ENCODE peak calls at places on chromosome 1, in four cellular contexts. J is naive thymus-derived CD8-positive, alpha-beta T cell; Q is activated gamma-delta T cell treated with anti-CD3 and anti-CD28 coated beads, Interleukin-2, amount 50 U/mL, for 16 hours; Z is mucosa of descending colon. A is an unnamed sample.
A peak's percentile ranks its signal among the peaks of the same experiment; 100 is the strongest.

GRCh38 chr1:173099166-173099565 is 48.4 kb upstream of the TNFSF18 start:
- DNase-seq in J (no peak), Q (no peak), Z (no peak), A (no peak)

GRCh38 chr1:172887162-172887561 is 163.6 kb downstream of the TNFSF18 start:
- DNase-seq in J (no peak), Q (no peak), Z (no peak), A (no peak)

GRCh38 chr1:200040516-200041138 is 13.1 kb downstream of the NR5A2 start:
- DNase-seq in J (no peak), Q (no peak), Z (peak; percentile 78), A (no peak)

GRCh38 chr1:5661196-5662130 is 330.8 kb downstream of the NPHP4 start:
- DNase-seq in J (no peak), Q (no peak), Z (no peak), A (no peak)

GRCh38 chr1:48089356-48089891 is 92.2 kb upstream of the TRABD2B start:
- DNase-seq in J (no peak), Q (no peak), Z (peak; percentile 49), A (no peak)

GRCh38 chr1:230141002-230141648 is 74.1 kb downstream of the GALNT2 start:
- DNase-seq in J (no peak), Q (no peak), Z (no peak), A (no peak)

GRCh38 chr1:3483801-3484444 is 29.5 kb downstream of the ARHGEF16 start:
- DNase-seq in J (no peak), Q (no peak), Z (no peak), A (no peak)

GRCh38 chr1:63142001-63142400 is 180.4 kb upstream of the FOXD3 start:
- DNase-seq in J (no peak), Q (no peak), Z (no peak), A (no peak)

GRCh38 chr1:5830771-5831599 is 161.2 kb downstream of the NPHP4 start:
- DNase-seq in J (no peak), Q (no peak), Z (no peak), A (no peak)

GRCh38 chr1:31712625-31713024 is 8.8 kb upstream of the COL16A1 start:
- DNase-seq in J (no peak), Q (no peak), Z (peak; percentile 72), A (no peak)

GRCh38 chr1:89938171-89939055 is 56.5 kb upstream of the ZNF326 start:
- DNase-seq in J (no peak), Q (no peak), Z (no peak), A (no peak)

GRCh38 chr1:183161391-183161790 is 24.7 kb upstream of the LAMC2 start:
- DNase-seq in J (no peak), Q (no peak), Z (no peak), A (no peak)

GRCh38 chr1:201536542-201536941 is 2.4 kb upstream of the NAV1 start:
- DNase-seq in J (no peak), Q (no peak), Z (no peak), A (no peak)

GRCh38 chr1:226001852-226002666 is 2.9 kb upstream of the SDE2 start:
- DNase-seq in J (peak; percentile 88), Q (peak; percentile 12), Z (peak; percentile 66), A (peak; percentile 36)

GRCh38 chr1:15418811-15419515 is 9.3 kb downstream of the EFHD2 start:
- DNase-seq in J (no peak), Q (no peak), Z (no peak), A (no peak)

GRCh38 chr1:232982238-232982944 is 32.0 kb downstream of the NTPCR start:
- DNase-seq in J (no peak), Q (no peak), Z (no peak), A (peak; percentile 50)

GRCh38 chr1:21901473-21901847 is 35.6 kb downstream of the HSPG2 start:
- DNase-seq in J (no peak), Q (no peak), Z (no peak), A (no peak)

GRCh38 chr1:12565094-12565965 is 52.7 kb downstream of the DHRS3 start:
- DNase-seq in J (no peak), Q (no peak), Z (no peak), A (no peak)

GRCh38 chr1:218711884-218712674 is 366.9 kb downstream of the TGFB2 start:
- DNase-seq in J (no peak), Q (no peak), Z (no peak), A (no peak)

GRCh38 chr1:24027838-24028468 is 47.8 kb upstream of the SRSF10 start:
- DNase-seq in J (no peak), Q (no peak), Z (no peak), A (no peak)

GRCh38 chr1:240621249-240621648 is 9.3 kb upstream of the GREM2 start:
- DNase-seq in J (no peak), Q (no peak), Z (no peak), A (no peak)

GRCh38 chr1:115811140-115811828 is 29.6 kb downstream of the NHLH2 start:
- DNase-seq in J (no peak), Q (no peak), Z (peak; percentile 73), A (peak; percentile 100)

GRCh38 chr1:8373547-8374270 is 55.8 kb downstream of the SLC45A1 start:
- DNase-seq in J (no peak), Q (no peak), Z (no peak), A (no peak)

GRCh38 chr1:117967472-117967871 is 37.9 kb downstream of the WDR3 start:
- DNase-seq in J (no peak), Q (no peak), Z (no peak), A (peak; percentile 40)

GRCh38 chr1:47796626-47797025 is 200.6 kb downstream of the TRABD2B start:
- DNase-seq in J (no peak), Q (no peak), Z (no peak), A (no peak)

GRCh38 chr1:179805291-179806195 is 62.5 kb downstream of the FAM163A start:
- DNase-seq in J (no peak), Q (no peak), Z (no peak), A (no peak)

GRCh38 chr1:24926596-24927249 is 3.4 kb downstream of the RUNX3 start:
- DNase-seq in J (no peak), Q (no peak), Z (peak; percentile 41), A (no peak)

GRCh38 chr1:147379889-147380288 is 137.4 kb downstream of the CHD1L start:
- DNase-seq in J (no peak), Q (no peak), Z (no peak), A (no peak)

GRCh38 chr1:26015358-26015757 is 6.2 kb upstream of the EXTL1 start:
- DNase-seq in J (no peak), Q (no peak), Z (no peak), A (no peak)

A was measured in LNCaP clone FGC.